ENCODE peak calls at places on chromosomes 4 and X, in ten cellular contexts. One of them, this sample, is unnamed. For H3K36me3, the result is how much of the 10 kb centered on the place peaks cover.

GRCh38 chr4:2791518-2792395 is 1.1 kb upstream of the SH3BP2 start:
- DNase-seq in lung: no peak
- DNase-seq in mammary epithelial cell: no peak
- DNase-seq in heart right ventricle: peak
- DNase-seq in breast epithelium: no peak
- DNase-seq in Panc1: no peak
- DNase-seq in esophagus muscularis mucosa: no peak
- DNase-seq in tibial nerve: peak
- DNase-seq in WERI-Rb-1: peak
- DNase-seq in prostate gland: no peak
- DNase-seq in this sample: no peak

GRCh38 chr4:25172964-25173917 is 13.0 kb upstream of the SEPSECS start:
- DNase-seq in lung: no peak
- DNase-seq in mammary epithelial cell: peak
- DNase-seq in heart right ventricle: no peak
- DNase-seq in breast epithelium: peak
- DNase-seq in Panc1: peak
- DNase-seq in esophagus muscularis mucosa: no peak
- DNase-seq in tibial nerve: no peak
- DNase-seq in WERI-Rb-1: no peak
- DNase-seq in prostate gland: no peak
- DNase-seq in this sample: peak

GRCh38 chr4:133154725-133155124 is 5.6 kb downstream of the PCDH10 start:
- DNase-seq in lung: no peak
- DNase-seq in mammary epithelial cell: no peak
- DNase-seq in heart right ventricle: no peak
- DNase-seq in breast epithelium: no peak
- DNase-seq in Panc1: peak
- DNase-seq in esophagus muscularis mucosa: no peak
- DNase-seq in tibial nerve: no peak
- DNase-seq in WERI-Rb-1: peak
- DNase-seq in prostate gland: no peak
- DNase-seq in this sample: no peak

GRCh38 chr4:99679204-99679603 is 21.6 kb upstream of the C4orf54 start:
- DNase-seq in lung: no peak
- DNase-seq in mammary epithelial cell: no peak
- DNase-seq in heart right ventricle: peak
- DNase-seq in breast epithelium: no peak
- DNase-seq in Panc1: no peak
- DNase-seq in esophagus muscularis mucosa: no peak
- DNase-seq in tibial nerve: no peak
- DNase-seq in WERI-Rb-1: peak
- DNase-seq in prostate gland: no peak
- DNase-seq in this sample: peak

GRCh38 chr4:3679851-3680311 is 86.3 kb upstream of the ADRA2C start:
- DNase-seq in lung: no peak
- DNase-seq in mammary epithelial cell: no peak
- DNase-seq in heart right ventricle: no peak
- DNase-seq in breast epithelium: no peak
- DNase-seq in Panc1: no peak
- DNase-seq in esophagus muscularis mucosa: no peak
- DNase-seq in tibial nerve: no peak
- DNase-seq in WERI-Rb-1: peak
- DNase-seq in prostate gland: no peak
- DNase-seq in this sample: peak

GRCh38 chr4:20248155-20248558 is 3.5 kb upstream of the SLIT2 start:
- DNase-seq in lung: no peak
- DNase-seq in mammary epithelial cell: no peak
- DNase-seq in heart right ventricle: no peak
- DNase-seq in breast epithelium: no peak
- DNase-seq in Panc1: no peak
- DNase-seq in esophagus muscularis mucosa: no peak
- DNase-seq in tibial nerve: no peak
- DNase-seq in WERI-Rb-1: peak
- DNase-seq in prostate gland: no peak
- DNase-seq in this sample: no peak

GRCh38 chr4:141195095-141195707 is 25.5 kb upstream of the ZNF330 start:
- DNase-seq in lung: no peak
- DNase-seq in mammary epithelial cell: no peak
- DNase-seq in heart right ventricle: no peak
- DNase-seq in breast epithelium: no peak
- DNase-seq in Panc1: no peak
- DNase-seq in esophagus muscularis mucosa: no peak
- DNase-seq in tibial nerve: no peak
- DNase-seq in WERI-Rb-1: peak
- DNase-seq in prostate gland: no peak
- DNase-seq in this sample: no peak

GRCh38 chr4:53777244-53777984 is 186.1 kb upstream of the LNX1 start:
- DNase-seq in lung: no peak
- DNase-seq in mammary epithelial cell: peak
- DNase-seq in heart right ventricle: no peak
- DNase-seq in breast epithelium: no peak
- DNase-seq in Panc1: no peak
- DNase-seq in esophagus muscularis mucosa: no peak
- DNase-seq in tibial nerve: no peak
- DNase-seq in WERI-Rb-1: no peak
- DNase-seq in prostate gland: no peak
- DNase-seq in this sample: no peak

DNA sequence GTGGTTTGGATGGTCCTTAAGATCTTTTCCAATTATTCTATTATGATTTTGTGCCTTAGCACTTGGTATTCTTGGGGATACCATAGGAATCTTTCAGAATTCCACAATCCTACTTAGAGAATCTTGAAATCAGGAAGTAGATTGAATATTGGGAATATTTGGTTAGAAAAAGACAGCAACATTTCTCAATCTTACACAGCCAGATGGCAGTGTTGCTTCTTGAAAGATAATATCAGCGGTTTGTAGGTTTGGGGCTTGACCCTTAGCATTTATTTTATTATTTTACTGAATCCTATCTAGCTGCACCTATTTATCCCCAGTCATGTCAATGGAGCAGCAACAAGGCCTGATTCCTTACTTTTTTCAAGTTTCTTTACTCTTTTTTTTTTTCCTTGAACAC is 28.6 kb downstream of the MAGEB1 start:
- DNase-seq in lung: no peak
- DNase-seq in mammary epithelial cell: peak
- DNase-seq in heart right ventricle: no peak
- DNase-seq in breast epithelium: no peak
- DNase-seq in Panc1: no peak
- DNase-seq in esophagus muscularis mucosa: no peak
- DNase-seq in tibial nerve: no peak
- DNase-seq in WERI-Rb-1: no peak
- DNase-seq in prostate gland: no peak
- DNase-seq in this sample: no peak
- TF ChIP-seq CTCF in lung: no peak
- TF ChIP-seq CTCF in mammary epithelial cell: peak
- TF ChIP-seq CTCF in heart right ventricle: peak
- TF ChIP-seq CTCF in breast epithelium: no peak
- TF ChIP-seq CTCF in Panc1: peak
- TF ChIP-seq CTCF in esophagus muscularis mucosa: peak
- TF ChIP-seq CTCF in tibial nerve: peak
- TF ChIP-seq CTCF in WERI-Rb-1: no peak
- TF ChIP-seq CTCF in prostate gland: no peak
- TF ChIP-seq CTCF in this sample: no peak

GRCh38 chr4:182145360-182145905 is 97.8 kb upstream of the TENM3 start:
- DNase-seq in lung: no peak
- DNase-seq in mammary epithelial cell: peak
- DNase-seq in heart right ventricle: no peak
- DNase-seq in breast epithelium: no peak
- DNase-seq in Panc1: no peak
- DNase-seq in esophagus muscularis mucosa: no peak
- DNase-seq in tibial nerve: no peak
- DNase-seq in WERI-Rb-1: no peak
- DNase-seq in prostate gland: no peak
- DNase-seq in this sample: no peak
- H3K36me3 ChIP-seq in lung: under half
- H3K36me3 ChIP-seq in mammary epithelial cell: under half
- H3K36me3 ChIP-seq in heart right ventricle: under half
- H3K36me3 ChIP-seq in breast epithelium: under half
- H3K36me3 ChIP-seq in Panc1: under half
- H3K36me3 ChIP-seq in esophagus muscularis mucosa: under half
- H3K36me3 ChIP-seq in tibial nerve: under half
- H3K36me3 ChIP-seq in WERI-Rb-1: under half
- H3K36me3 ChIP-seq in prostate gland: under half
- H3K36me3 ChIP-seq in this sample: under half

GRCh38 chr4:8790749-8791148 is 80.9 kb downstream of the HMX1 start:
- DNase-seq in lung: no peak
- DNase-seq in mammary epithelial cell: no peak
- DNase-seq in heart right ventricle: no peak
- DNase-seq in breast epithelium: no peak
- DNase-seq in Panc1: no peak
- DNase-seq in esophagus muscularis mucosa: no peak
- DNase-seq in tibial nerve: no peak
- DNase-seq in WERI-Rb-1: no peak
- DNase-seq in prostate gland: no peak
- DNase-seq in this sample: no peak
- H3K27ac ChIP-seq in lung: no peak
- H3K27ac ChIP-seq in mammary epithelial cell: no peak
- H3K27ac ChIP-seq in heart right ventricle: no peak
- H3K27ac ChIP-seq in breast epithelium: no peak
- H3K27ac ChIP-seq in Panc1: no peak
- H3K27ac ChIP-seq in esophagus muscularis mucosa: no peak
- H3K27ac ChIP-seq in tibial nerve: no peak
- H3K27ac ChIP-seq in WERI-Rb-1: no peak
- H3K27ac ChIP-seq in prostate gland: no peak
- H3K27ac ChIP-seq in this sample: no peak

DNA sequence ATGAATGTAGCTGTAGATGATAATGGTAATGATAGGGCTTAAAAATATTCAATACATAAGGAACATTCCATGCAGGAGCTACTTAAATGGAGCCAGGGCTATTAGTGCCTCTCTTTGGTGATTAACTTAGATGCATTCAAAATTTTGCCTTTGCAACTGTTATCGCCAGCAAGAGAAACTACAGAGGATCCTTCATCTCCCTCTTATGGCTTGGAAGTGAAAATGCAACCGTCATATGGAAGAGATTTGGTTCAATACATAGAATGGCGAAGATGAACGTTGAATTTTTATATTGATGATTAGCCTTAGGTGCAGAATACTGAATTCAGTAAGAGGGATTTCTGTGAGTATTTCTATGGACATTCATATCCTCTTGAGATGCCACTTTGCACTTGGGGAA is 134.5 kb upstream of the NLGN4X start:
- DNase-seq in lung: no peak
- DNase-seq in mammary epithelial cell: peak
- DNase-seq in heart right ventricle: no peak
- DNase-seq in breast epithelium: no peak
- DNase-seq in Panc1: no peak
- DNase-seq in esophagus muscularis mucosa: no peak
- DNase-seq in tibial nerve: no peak
- DNase-seq in WERI-Rb-1: no peak
- DNase-seq in prostate gland: no peak
- DNase-seq in this sample: no peak
- TF ChIP-seq CTCF in lung: no peak
- TF ChIP-seq CTCF in mammary epithelial cell: peak
- TF ChIP-seq CTCF in heart right ventricle: no peak
- TF ChIP-seq CTCF in breast epithelium: no peak
- TF ChIP-seq CTCF in Panc1: no peak
- TF ChIP-seq CTCF in esophagus muscularis mucosa: no peak
- TF ChIP-seq CTCF in tibial nerve: no peak
- TF ChIP-seq CTCF in WERI-Rb-1: peak
- TF ChIP-seq CTCF in prostate gland: no peak
- TF ChIP-seq CTCF in this sample: no peak

This sample was measured in gastrocnemius medialis.